ENCODE peak calls at places on chromosomes 2 and 18, in five cellular contexts. Z is endothelial cell, F is GM10248, E is H9, Y is H1. G is an unnamed sample.

GRCh38 chr18:48161911-48162698 is 231.6 kb upstream of the SMAD2 start:
- DNase-seq in Z (no peak), F (no peak), E (peak; percentile 64), Y (no peak), G (no peak)

GRCh38 chr18:70423988-70424387 is 135.1 kb downstream of the SOCS6 start:
- DNase-seq in Z (no peak), F (no peak), E (no peak), Y (no peak), G (no peak)

GRCh38 chr2:118489712-118490255 is 357.7 kb downstream of the EN1 start:
- DNase-seq in Z (no peak), F (no peak), E (peak; percentile 43), Y (no peak), G (no peak)

GRCh38 chr2:192123847-192124246 is 70.9 kb downstream of the TMEFF2 start:
- DNase-seq in Z (no peak), F (no peak), E (no peak), Y (no peak), G (no peak)

GRCh38 chr2:210544839-210545238 is 11.6 kb upstream of the CPS1 start:
- DNase-seq in Z (no peak), F (no peak), E (no peak), Y (no peak), G (no peak)

GRCh38 chr2:43123981-43124666 is 102.3 kb downstream of the ZFP36L2 start:
- DNase-seq in Z (no peak), F (peak; percentile 8), E (no peak), Y (no peak), G (no peak)

GRCh38 chr2:213451542-213452256 is 167.4 kb downstream of the SPAG16 start:
- DNase-seq in Z (no peak), F (no peak), E (no peak), Y (no peak), G (no peak)

GRCh38 chr2:149664896-149665295 is 77.3 kb upstream of the MMADHC start:
- DNase-seq in Z (no peak), F (no peak), E (no peak), Y (no peak), G (no peak)

GRCh38 chr2:230650585-230651137 is 62.0 kb upstream of the CAB39 start:
- DNase-seq in Z (no peak), F (no peak), E (no peak), Y (no peak), G (peak; percentile 29)

GRCh38 chr18:11412790-11413189 is 196.6 kb upstream of the SLC35G4 start:
- DNase-seq in Z (no peak), F (no peak), E (no peak), Y (no peak), G (no peak)

GRCh38 chr2:234571620-234572407 is 74.9 kb upstream of the ARL4C start:
- DNase-seq in Z (no peak), F (no peak), E (no peak), Y (no peak), G (no peak)

GRCh38 chr2:200733713-200734198 is 78.0 kb upstream of the BZW1 start:
- DNase-seq in Z (no peak), F (no peak), E (no peak), Y (no peak), G (no peak)

GRCh38 chr2:174336403-174337336 is 1.9 kb downstream of the SP9 start:
- DNase-seq in Z (peak; percentile 67), F (no peak), E (peak; percentile 78), Y (no peak), G (peak; percentile 51)

GRCh38 chr2:109377976-109378375 is 235.8 kb downstream of the SEPTIN10 start:
- DNase-seq in Z (peak; percentile 2), F (no peak), E (peak; percentile 23), Y (no peak), G (no peak)

GRCh38 chr2:164847966-164848365 is 6.3 kb upstream of the COBLL1 start:
- DNase-seq in Z (no peak), F (no peak), E (no peak), Y (no peak), G (no peak)

GRCh38 chr2:158184556-158185343 is 83.1 kb downstream of the UPP2 start:
- DNase-seq in Z (no peak), F (no peak), E (no peak), Y (no peak), G (no peak)

GRCh38 chr2:11571170-11571569 is 37.3 kb downstream of the GREB1 start:
- DNase-seq in Z (no peak), F (no peak), E (no peak), Y (no peak), G (no peak)

GRCh38 chr2:207437136-207437856 is 92.5 kb upstream of the CREB1 start:
- DNase-seq in Z (no peak), F (no peak), E (no peak), Y (no peak), G (no peak)

GRCh38 chr2:237475704-237476107 is 11.3 kb upstream of the MLPH start:
- DNase-seq in Z (no peak), F (no peak), E (no peak), Y (no peak), G (no peak)

GRCh38 chr2:185475868-185476267 is 262.7 kb upstream of the FSIP2 start:
- DNase-seq in Z (no peak), F (no peak), E (no peak), Y (no peak), G (no peak)

GRCh38 chr2:37802899-37803379 is 122.1 kb upstream of the RMDN2 start:
- DNase-seq in Z (no peak), F (no peak), E (no peak), Y (no peak), G (no peak)

DNA sequence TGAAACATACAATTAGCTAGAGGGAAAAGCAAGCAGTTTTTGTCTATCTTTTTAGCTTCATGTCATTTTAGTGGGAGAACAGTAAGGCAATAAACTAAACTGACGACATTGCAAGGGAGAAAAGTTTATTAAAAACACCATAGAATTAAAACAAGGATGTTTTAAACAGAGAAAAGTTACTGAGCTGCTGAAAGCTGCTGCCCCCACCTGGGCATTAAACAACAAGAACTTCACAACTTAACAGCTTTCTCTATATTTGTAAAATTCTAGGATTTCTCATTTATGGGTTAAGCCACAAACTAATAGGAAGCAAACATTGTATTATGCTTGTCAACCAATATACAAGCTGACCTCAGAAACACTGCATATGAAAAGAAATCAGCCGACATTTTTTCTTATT is 289.2 kb downstream of the ERBB4 start:
- DNase-seq in Z (no peak), F (no peak), E (no peak), Y (no peak), G (no peak)
- TF ChIP-seq CTCF in Z (no peak), F (no peak), E (peak; percentile 51), Y (peak; percentile 38), G (no peak)

GRCh38 chr2:74544634-74545033 is 9.1 kb downstream of the LOXL3 start:
- DNase-seq in Z (no peak), F (no peak), E (no peak), Y (no peak), G (no peak)
- TF ChIP-seq CTCF in Z (no peak), F (peak; percentile 39), E (no peak), Y (no peak), G (no peak)

DNA sequence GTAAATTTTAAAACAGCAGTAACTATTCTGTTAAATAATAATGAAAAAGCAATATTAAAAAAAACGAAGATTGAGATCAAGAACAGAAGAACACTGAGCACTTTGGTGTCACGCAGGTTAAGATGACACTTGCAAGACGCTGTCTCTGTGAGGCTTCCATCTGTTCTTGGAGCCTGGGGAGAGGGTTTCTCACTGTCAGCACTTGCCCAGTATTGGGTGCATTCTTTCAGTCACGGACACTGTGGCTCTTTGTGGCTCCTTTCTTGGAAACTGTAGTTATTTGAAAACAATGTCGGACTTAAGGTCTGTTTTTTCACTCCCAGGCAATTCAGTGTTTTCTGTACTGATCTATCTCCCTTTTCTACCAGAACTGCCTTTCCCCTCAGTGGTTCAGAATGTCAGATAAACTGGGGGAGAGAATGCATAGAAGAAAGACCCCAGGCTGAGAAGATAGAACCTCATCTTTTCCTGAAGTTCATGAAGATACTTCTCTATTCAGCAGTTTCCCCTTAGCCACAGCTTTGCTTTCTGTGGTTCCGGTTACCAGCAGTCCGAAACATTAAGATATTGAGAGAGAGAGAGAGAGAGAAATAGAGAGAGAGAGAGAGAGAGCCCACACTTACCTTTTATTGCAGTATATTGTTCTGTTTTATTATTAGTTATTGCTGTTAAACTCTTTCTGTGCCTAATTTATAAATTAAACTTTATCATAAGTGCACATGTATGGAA is 283.3 kb downstream of the DCDC2C start:
- DNase-seq in Z (no peak), F (no peak), E (no peak), Y (no peak), G (no peak)
- TF ChIP-seq CTCF in Z (no peak), F (no peak), E (no peak), Y (no peak), G (no peak)

GRCh38 chr18:49393011-49393410 is 67.4 kb downstream of the DYM start:
- DNase-seq in Z (no peak), F (no peak), E (no peak), Y (no peak), G (no peak)

GRCh38 chr18:49399003-49399402 is 61.4 kb downstream of the DYM start:
- DNase-seq in Z (peak; percentile 9), F (peak; percentile 29), E (no peak), Y (no peak), G (no peak)

GRCh38 chr18:49400398-49401072 is 59.9 kb downstream of the DYM start:
- DNase-seq in Z (no peak), F (no peak), E (no peak), Y (no peak), G (no peak)

GRCh38 chr18:49394191-49394590 is 66.3 kb downstream of the DYM start:
- DNase-seq in Z (no peak), F (no peak), E (no peak), Y (no peak), G (no peak)

DNA sequence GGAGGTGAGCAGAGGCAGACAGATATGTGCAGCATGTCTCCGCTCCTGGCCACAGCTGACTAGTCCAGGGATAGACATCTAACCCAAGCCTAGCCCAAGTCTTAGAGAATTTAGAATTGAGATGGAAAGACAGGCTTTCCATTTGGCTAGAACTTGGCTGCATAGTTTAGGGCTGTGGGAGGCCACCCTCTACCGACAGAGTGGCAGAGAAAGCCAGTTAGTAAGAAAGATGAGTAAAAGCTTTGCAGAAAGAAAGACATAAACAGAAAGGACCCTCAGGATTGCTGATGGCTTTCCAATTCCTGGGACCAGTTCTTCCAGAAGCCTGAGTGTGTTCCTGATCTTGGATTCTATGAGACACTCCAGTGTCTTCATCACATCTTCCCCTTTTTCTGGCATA is 62.1 kb downstream of the DYM start:
- DNase-seq in Z (no peak), F (no peak), E (no peak), Y (no peak), G (no peak)
- TF ChIP-seq CTCF in Z (no peak), F (no peak), E (no peak), Y (no peak), G (no peak)

DNA sequence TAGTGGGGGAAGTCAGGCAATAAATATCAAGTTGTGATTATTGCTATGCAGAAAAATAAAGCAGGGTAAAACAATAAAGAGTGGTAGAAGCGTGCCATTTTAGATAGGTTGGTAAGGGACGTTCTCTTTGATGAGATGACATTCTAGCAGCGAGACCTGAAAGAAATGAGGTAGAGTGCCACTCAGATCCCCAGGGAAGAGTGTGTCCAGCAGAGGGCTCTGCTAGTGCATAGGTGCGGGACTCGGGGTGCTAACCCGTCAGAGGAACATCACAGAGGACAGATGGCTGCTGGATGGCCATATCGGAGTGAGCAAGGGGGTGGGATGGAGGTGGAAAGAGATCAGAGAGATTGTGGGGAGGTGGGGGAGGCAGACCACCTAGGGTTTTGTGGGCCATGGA is 16.3 kb upstream of the GTF2A1L start:
- DNase-seq in Z (peak; percentile 28), F (no peak), E (peak; percentile 66), Y (no peak), G (no peak)
- TF ChIP-seq CTCF in Z (no peak), F (peak; percentile 36), E (peak; percentile 78), Y (peak; percentile 79), G (peak; percentile 49)

G was measured in neural crest cell.